ENCODE peak calls at places on chromosomes 13 and 19, in eight cellular contexts. N is hepatocyte, C is right atrium auricular region, Y is cardiac muscle cell, M is thyroid gland, U is Peyer's patch, V is OCI-LY7, O is IMR-90. R is an unnamed sample. For H3K4me1 and H3K36me3, the result is how much of the 10 kb centered on the place peaks cover.

GRCh38 chr19:55068803-55069136 is 5.8 kb upstream of the RDH13 start:
- DNase-seq in N (no peak), C (no peak), Y (no peak), M (no peak), U (no peak), V (no peak), O (no peak), R (no peak)

GRCh38 chr19:46353730-46354528 is 7.0 kb downstream of the PPP5C start:
- DNase-seq in N (no peak), C (no peak), Y (no peak), M (no peak), U (no peak), V (no peak), O (no peak), R (no peak)

GRCh38 chr19:46606019-46606418 is 4.9 kb downstream of the CALM3 start:
- DNase-seq in N (no peak), C (no peak), Y (no peak), M (no peak), U (no peak), V (no peak), O (no peak), R (no peak)

GRCh38 chr13:113666951-113667701 is at the start of gene GRK1:
- DNase-seq in N (no peak), C (no peak), Y (no peak), M (no peak), U (peak), V (no peak), O (no peak), R (peak)

GRCh38 chr19:44677019-44677809 is 5.9 kb downstream of the CEACAM19 start:
- DNase-seq in N (peak), C (no peak), Y (peak), M (peak), U (no peak), V (peak), O (peak), R (peak)

GRCh38 chr13:113299951-113300350 is 2.9 kb downstream of the LAMP1 start:
- DNase-seq in N (peak), C (no peak), Y (no peak), M (no peak), U (no peak), V (no peak), O (no peak), R (peak)

GRCh38 chr19:29215322-29215845 is 2.4 kb upstream of the UQCRFS1 start:
- DNase-seq in N (no peak), C (no peak), Y (no peak), M (no peak), U (no peak), V (no peak), O (no peak), R (no peak)

GRCh38 chr19:43563816-43564215 is 11.5 kb downstream of the XRCC1 start:
- DNase-seq in N (no peak), C (no peak), Y (no peak), M (no peak), U (no peak), V (no peak), O (no peak), R (no peak)

GRCh38 chr19:8367327-8368001 is 3.5 kb downstream of the ANGPTL4 start:
- DNase-seq in N (peak), C (peak), Y (peak), M (peak), U (peak), V (no peak), O (peak), R (no peak)

GRCh38 chr13:34943675-34944634 is 1.9 kb downstream of the NBEA start:
- DNase-seq in N (no peak), C (no peak), Y (no peak), M (no peak), U (no peak), V (peak), O (no peak), R (no peak)

GRCh38 chr13:31674056-31674455 is 65.3 kb upstream of the RXFP2 start:
- DNase-seq in N (no peak), C (no peak), Y (peak), M (no peak), U (no peak), V (no peak), O (no peak), R (no peak)

GRCh38 chr13:49995535-49996165 is 1.2 kb upstream of the TRIM13 start:
- DNase-seq in N (no peak), C (no peak), Y (peak), M (no peak), U (no peak), V (no peak), O (no peak), R (no peak)

GRCh38 chr19:738509-739128 is 12.3 kb upstream of the MISP start:
- DNase-seq in N (peak), C (no peak), Y (no peak), M (no peak), U (peak), V (no peak), O (no peak), R (peak)

GRCh38 chr13:26589754-26590153 is 32.3 kb downstream of the WASF3 start:
- DNase-seq in N (no peak), C (no peak), Y (peak), M (peak), U (no peak), V (no peak), O (peak), R (no peak)

GRCh38 chr13:110281736-110282135 is 25.2 kb downstream of the COL4A1 start:
- DNase-seq in N (no peak), C (peak), Y (no peak), M (no peak), U (no peak), V (no peak), O (no peak), R (no peak)

GRCh38 chr19:2080336-2080988 is 15.7 kb downstream of the MOB3A start:
- DNase-seq in N (no peak), C (no peak), Y (no peak), M (no peak), U (no peak), V (no peak), O (no peak), R (no peak)

GRCh38 chr19:46605356-46605821 is 4.3 kb downstream of the CALM3 start:
- DNase-seq in N (no peak), C (peak), Y (no peak), M (no peak), U (no peak), V (no peak), O (no peak), R (no peak)

GRCh38 chr19:45200614-45201013 is 22.0 kb downstream of the BLOC1S3 start:
- DNase-seq in N (no peak), C (no peak), Y (peak), M (peak), U (no peak), V (no peak), O (peak), R (peak)

GRCh38 chr13:97566907-97567306 is 132.9 kb downstream of the RAP2A start:
- DNase-seq in N (no peak), C (no peak), Y (no peak), M (no peak), U (no peak), V (no peak), O (no peak), R (no peak)

GRCh38 chr13:33561627-33562026 is 256.3 kb upstream of the RFC3 start:
- DNase-seq in N (no peak), C (no peak), Y (no peak), M (no peak), U (no peak), V (no peak), O (no peak), R (no peak)

GRCh38 chr19:50794778-50795664 is 4.8 kb downstream of the ACP4 start:
- DNase-seq in N (no peak), C (no peak), Y (no peak), M (peak), U (no peak), V (peak), O (no peak), R (peak)

GRCh38 chr13:40692946-40693345 is 26.5 kb upstream of the FOXO1 start:
- DNase-seq in N (no peak), C (no peak), Y (peak), M (no peak), U (no peak), V (no peak), O (no peak), R (no peak)

GRCh38 chr13:43686557-43686956 is 100.2 kb downstream of the ENOX1 start:
- DNase-seq in N (peak), C (peak), Y (peak), M (peak), U (no peak), V (no peak), O (peak), R (peak)

GRCh38 chr19:14072535-14073231 is at the start of gene MISP3:
- DNase-seq in N (peak), C (no peak), Y (no peak), M (peak), U (peak), V (peak), O (no peak), R (peak)

GRCh38 chr13:46903748-46904147 is 6.9 kb upstream of the HTR2A start:
- DNase-seq in N (no peak), C (no peak), Y (peak), M (no peak), U (no peak), V (no peak), O (peak), R (no peak)

GRCh38 chr19:46265217-46265828 is 31.5 kb upstream of the HIF3A start:
- DNase-seq in N (peak), C (peak), Y (peak), M (peak), U (no peak), V (peak), O (peak), R (peak)

GRCh38 chr13:29227560-29227959 is 367.9 kb downstream of the SLC7A1 start:
- DNase-seq in N (peak), C (no peak), Y (no peak), M (no peak), U (no peak), V (no peak), O (no peak), R (no peak)

GRCh38 chr13:111396457-111396856 is 76.0 kb downstream of the TEX29 start:
- DNase-seq in N (no peak), C (no peak), Y (no peak), M (no peak), U (peak), V (no peak), O (no peak), R (no peak)

GRCh38 chr19:49594157-49595005 is 3.4 kb downstream of the PRR12 start:
- DNase-seq in N (peak), C (no peak), Y (no peak), M (no peak), U (no peak), V (no peak), O (no peak), R (no peak)

GRCh38 chr13:112107289-112107688 is 40.3 kb downstream of the SOX1 start:
- DNase-seq in N (no peak), C (no peak), Y (no peak), M (no peak), U (no peak), V (no peak), O (no peak), R (no peak)

GRCh38 chr13:76991432-76991795 is 467 bp upstream of the CLN5 start:
- DNase-seq in N (peak), C (no peak), Y (no peak), M (peak), U (no peak), V (no peak), O (no peak), R (no peak)
- H3K4me3 ChIP-seq in N (peak), C (peak), Y (peak), M (peak), U (peak), V (peak), O (peak), R (peak)

GRCh38 chr19:35037716-35038622 is 3.6 kb upstream of the HPN start:
- DNase-seq in N (no peak), C (no peak), Y (peak), M (peak), U (no peak), V (no peak), O (no peak), R (no peak)
- H3K4me1 ChIP-seq in N (under half), C (half or more), Y (under half), M (under half), U (under half), V (under half), O (under half), R (under half)

GRCh38 chr19:39390460-39390758 is 497 bp downstream of the PAF1 start:
- DNase-seq in N (peak), C (no peak), Y (no peak), M (peak), U (no peak), V (no peak), O (no peak), R (no peak)
- H3K36me3 ChIP-seq in N (under half), C (half or more), Y (under half), M (under half), U (under half), V (half or more), O (under half), R (under half)

GRCh38 chr13:99681695-99682094 is 180.4 kb downstream of the TM9SF2 start:
- DNase-seq in N (no peak), C (no peak), Y (no peak), M (no peak), U (no peak), V (no peak), O (no peak), R (no peak)

GRCh38 chr13:99671746-99672145 is 170.5 kb downstream of the TM9SF2 start:
- DNase-seq in N (no peak), C (no peak), Y (no peak), M (no peak), U (no peak), V (no peak), O (no peak), R (no peak)

DNA sequence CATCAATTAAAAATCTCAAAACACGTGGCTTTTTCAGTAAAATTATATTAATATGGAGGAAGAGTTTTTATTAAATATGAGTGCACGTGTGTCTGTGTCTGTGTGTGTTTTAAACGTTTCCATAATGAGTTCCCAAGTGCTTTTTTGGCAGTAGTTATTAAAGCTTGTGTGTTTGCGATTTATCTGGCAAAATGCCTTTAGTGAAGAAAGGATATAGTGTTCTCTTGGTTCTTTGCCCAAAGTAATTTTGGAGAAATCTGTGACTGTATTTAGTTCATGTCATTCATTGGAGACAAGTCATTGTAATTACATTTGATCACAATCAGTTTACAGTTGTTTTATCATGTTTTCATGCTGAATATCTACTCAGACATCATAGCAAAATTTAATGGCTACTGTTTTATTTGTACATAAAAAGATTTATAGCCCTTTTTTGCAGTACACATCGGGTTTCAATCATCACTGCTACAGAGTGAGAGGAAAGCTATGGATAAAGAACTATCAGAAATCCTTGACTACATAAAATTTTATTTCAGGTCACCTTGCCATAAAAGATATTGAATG is 176.2 kb downstream of the TM9SF2 start:
- DNase-seq in N (peak), C (no peak), Y (peak), M (no peak), U (no peak), V (no peak), O (no peak), R (no peak)
- H3K4me3 ChIP-seq in N (no peak), C (no peak), Y (no peak), M (no peak), U (no peak), V (no peak), O (no peak), R (no peak)

GRCh38 chr19:16927883-16928282 is 39.1 kb downstream of the F2RL3 start:
- DNase-seq in N (no peak), C (no peak), Y (no peak), M (no peak), U (no peak), V (no peak), O (no peak), R (no peak)
- H3K4me1 ChIP-seq in N (under half), C (under half), Y (under half), M (under half), U (under half), V (under half), O (under half), R (under half)

GRCh38 chr19:11012507-11012906 is 51.7 kb downstream of the SMARCA4 start:
- DNase-seq in N (no peak), C (no peak), Y (no peak), M (no peak), U (no peak), V (no peak), O (no peak), R (no peak)
- H3K36me3 ChIP-seq in N (under half), C (half or more), Y (half or more), M (half or more), U (under half), V (half or more), O (half or more), R (under half)

GRCh38 chr13:75197803-75198202 is 284.2 kb downstream of the TBC1D4 start:
- DNase-seq in N (no peak), C (no peak), Y (peak), M (no peak), U (no peak), V (no peak), O (no peak), R (no peak)

GRCh38 chr13:75195479-75196111 is 286.4 kb downstream of the TBC1D4 start:
- DNase-seq in N (no peak), C (no peak), Y (peak), M (no peak), U (no peak), V (no peak), O (no peak), R (no peak)

GRCh38 chr13:75194717-75195116 is 287.3 kb downstream of the TBC1D4 start:
- DNase-seq in N (no peak), C (no peak), Y (peak), M (no peak), U (no peak), V (no peak), O (no peak), R (no peak)

GRCh38 chr13:75196112-75196855 is 285.7 kb downstream of the TBC1D4 start:
- DNase-seq in N (no peak), C (no peak), Y (peak), M (no peak), U (no peak), V (no peak), O (peak), R (no peak)
- H3K4me3 ChIP-seq in N (no peak), C (no peak), Y (no peak), M (no peak), U (no peak), V (no peak), O (no peak), R (no peak)

R was measured in Caco-2.